ENCODE peak calls at places on chromosomes 12 and 14, in four cellular contexts. V is dorsolateral prefrontal cortex, P is glomerular endothelial cell, D is NCI-H2081. W is an unnamed sample.

GRCh38 chr12:74620932-74621331 is 83.3 kb downstream of the ATXN7L3B start:
- DNase-seq in V (no peak), P (no peak), D (no peak), W (no peak)

GRCh38 chr14:54132485-54132884 is 175.9 kb upstream of the BMP4 start:
- DNase-seq in V (no peak), P (no peak), D (no peak), W (no peak)

GRCh38 chr12:95548056-95548538 is 3.2 kb downstream of the USP44 start:
- DNase-seq in V (peak; percentile 70), P (no peak), D (no peak), W (no peak)

GRCh38 chr12:45833401-45833800 is 103.9 kb downstream of the ARID2 start:
- DNase-seq in V (no peak), P (no peak), D (no peak), W (no peak)

GRCh38 chr12:50458606-50459005 is 46.2 kb upstream of the DIP2B start:
- DNase-seq in V (no peak), P (no peak), D (no peak), W (no peak)

GRCh38 chr12:94271351-94271750 is 123.0 kb downstream of the PLXNC1 start:
- DNase-seq in V (no peak), P (no peak), D (no peak), W (no peak)

GRCh38 chr12:112595415-112595814 is 176.7 kb downstream of the PTPN11 start:
- DNase-seq in V (no peak), P (no peak), D (no peak), W (no peak)

GRCh38 chr12:10086387-10086786 is 12.4 kb downstream of the CLEC1A start:
- DNase-seq in V (no peak), P (no peak), D (no peak), W (no peak)

GRCh38 chr12:91119089-91119488 is 7.8 kb upstream of the LUM start:
- DNase-seq in V (no peak), P (no peak), D (no peak), W (no peak)

GRCh38 chr14:36405589-36406274 is 85.3 kb upstream of the MBIP start:
- DNase-seq in V (no peak), P (no peak), D (no peak), W (no peak)

GRCh38 chr12:130281157-130281799 is 56.4 kb upstream of the PIWIL1 start:
- DNase-seq in V (no peak), P (no peak), D (peak; percentile 6), W (no peak)

GRCh38 chr12:82527165-82527780 is 159.4 kb upstream of the TMTC2 start:
- DNase-seq in V (peak; percentile 44), P (peak; percentile 23), D (peak; percentile 76), W (no peak)

GRCh38 chr14:53963491-53964227 is 7.0 kb upstream of the BMP4 start:
- DNase-seq in V (peak; percentile 76), P (no peak), D (no peak), W (no peak)

GRCh38 chr14:103623883-103624482 is 5.0 kb upstream of the KLC1 start:
- DNase-seq in V (no peak), P (no peak), D (no peak), W (no peak)

GRCh38 chr12:128971802-128972201 is 118.5 kb downstream of the GLT1D1 start:
- DNase-seq in V (no peak), P (no peak), D (no peak), W (no peak)

GRCh38 chr14:67879026-67879425 is 59.4 kb downstream of the RAD51B start:
- DNase-seq in V (no peak), P (no peak), D (no peak), W (no peak)

GRCh38 chr12:31238764-31239387 is 87.1 kb downstream of the SINHCAF start:
- DNase-seq in V (peak; percentile 39), P (peak; percentile 12), D (peak; percentile 66), W (peak; percentile 73)

GRCh38 chr14:103396463-103396862 is 11.2 kb downstream of the MARK3 start:
- DNase-seq in V (no peak), P (no peak), D (no peak), W (no peak)

GRCh38 chr12:104201238-104202001 is 14.2 kb upstream of the TXNRD1 start:
- DNase-seq in V (peak; percentile 28), P (peak; percentile 57), D (peak; percentile 62), W (no peak)

GRCh38 chr14:66482873-66483272 is 3.3 kb upstream of the CCDC196 start:
- DNase-seq in V (no peak), P (no peak), D (no peak), W (no peak)

GRCh38 chr12:49984960-49985359 is 12.2 kb downstream of the AQP6 start:
- DNase-seq in V (no peak), P (no peak), D (no peak), W (no peak)

GRCh38 chr12:98471085-98471484 is 44.3 kb upstream of the TMPO start:
- DNase-seq in V (no peak), P (no peak), D (no peak), W (no peak)

GRCh38 chr14:30034049-30034635 is 106.5 kb upstream of the PRKD1 start:
- DNase-seq in V (no peak), P (no peak), D (peak; percentile 83), W (no peak)

GRCh38 chr12:193282-193681 is 20.7 kb downstream of the SLC6A12 start:
- DNase-seq in V (no peak), P (no peak), D (no peak), W (no peak)

GRCh38 chr12:7837366-7837765 is 35.3 kb downstream of the SLC2A14 start:
- DNase-seq in V (no peak), P (no peak), D (no peak), W (peak; percentile 86)

GRCh38 chr14:48686650-48687049 is 899.5 kb downstream of the RPS29 start:
- DNase-seq in V (no peak), P (no peak), D (no peak), W (no peak)

GRCh38 chr12:51023625-51024395 is 2.4 kb downstream of the SLC11A2 start:
- DNase-seq in V (no peak), P (no peak), D (no peak), W (no peak)

GRCh38 chr12:1418144-1418543 is 176.2 kb downstream of the FBXL14 start:
- DNase-seq in V (no peak), P (no peak), D (no peak), W (no peak)

GRCh38 chr14:70882771-70883492 is 24.3 kb upstream of the PCNX1 start:
- DNase-seq in V (no peak), P (peak; percentile 58), D (no peak), W (no peak)

GRCh38 chr14:58501214-58501816 is 73.8 kb downstream of the KIAA0586 start:
- DNase-seq in V (peak; percentile 41), P (peak; percentile 42), D (peak; percentile 51), W (no peak)

GRCh38 chr12:111386891-111387290 is 18.0 kb upstream of the PHETA1 start:
- DNase-seq in V (no peak), P (no peak), D (no peak), W (no peak)

GRCh38 chr12:12636641-12637040 is 25.0 kb downstream of the CREBL2 start:
- DNase-seq in V (no peak), P (no peak), D (no peak), W (no peak)

GRCh38 chr14:52458721-52459085 is 93.6 kb downstream of the TXNDC16 start:
- DNase-seq in V (no peak), P (no peak), D (no peak), W (no peak)

GRCh38 chr14:61174395-61175386 is 106.4 kb downstream of the TMEM30B start:
- DNase-seq in V (no peak), P (no peak), D (no peak), W (no peak)

GRCh38 chr12:51028126-51028810 is 2.1 kb upstream of the SLC11A2 start:
- DNase-seq in V (no peak), P (no peak), D (no peak), W (no peak)

GRCh38 chr12:27861428-27862167 is 81.6 kb upstream of the MANSC4 start:
- DNase-seq in V (no peak), P (no peak), D (no peak), W (no peak)

GRCh38 chr14:100032749-100033148 is 32.5 kb upstream of the EVL start:
- DNase-seq in V (no peak), P (no peak), D (no peak), W (no peak)